ENCODE peak calls at places on chromosomes 1 and 21, in nine cellular contexts. One of them, this sample, is unnamed. For H3K4me1, the result is how much of the 10 kb centered on the place peaks cover.

GRCh38 chr1:27724961-27725373 is 794 bp upstream of the FAM76A start:
- DNase-seq in K562: no peak
- DNase-seq in SJSA1: no peak
- DNase-seq in stomach: peak
- DNase-seq in tibial artery: peak
- DNase-seq in mucosa of descending colon: peak
- DNase-seq in thoracic aorta: no peak
- DNase-seq in left ventricle myocardium inferior: peak
- DNase-seq in heart left ventricle: peak
- DNase-seq in this sample: peak

GRCh38 chr1:26786437-26787380 is 1.0 kb upstream of the PIGV start:
- DNase-seq in SJSA1: peak
- DNase-seq in stomach: peak
- DNase-seq in mucosa of descending colon: peak
- DNase-seq in tibial artery: peak
- DNase-seq in thoracic aorta: peak
- DNase-seq in heart left ventricle: peak
- DNase-seq in left ventricle myocardium inferior: peak
- DNase-seq in K562: peak
- DNase-seq in this sample: peak

GRCh38 chr1:21289700-21290545 is at the start of gene ECE1:
- DNase-seq in thoracic aorta: no peak
- DNase-seq in tibial artery: no peak
- DNase-seq in heart left ventricle: peak
- DNase-seq in left ventricle myocardium inferior: peak
- DNase-seq in SJSA1: no peak
- DNase-seq in stomach: peak
- DNase-seq in mucosa of descending colon: peak
- DNase-seq in K562: no peak
- DNase-seq in this sample: peak

GRCh38 chr1:215606564-215607168 is 39.6 kb downstream of the KCTD3 start:
- DNase-seq in thoracic aorta: no peak
- DNase-seq in K562: peak
- DNase-seq in stomach: no peak
- DNase-seq in heart left ventricle: no peak
- DNase-seq in SJSA1: no peak
- DNase-seq in mucosa of descending colon: no peak
- DNase-seq in tibial artery: no peak
- DNase-seq in left ventricle myocardium inferior: no peak
- DNase-seq in this sample: no peak

GRCh38 chr1:160830321-160831153 is 32.1 kb downstream of the CD244 start:
- DNase-seq in mucosa of descending colon: peak
- DNase-seq in heart left ventricle: peak
- DNase-seq in tibial artery: peak
- DNase-seq in thoracic aorta: no peak
- DNase-seq in left ventricle myocardium inferior: no peak
- DNase-seq in SJSA1: peak
- DNase-seq in stomach: peak
- DNase-seq in K562: peak
- DNase-seq in this sample: peak

GRCh38 chr1:22024485-22025367 is 23.3 kb downstream of the CELA3A start:
- DNase-seq in mucosa of descending colon: peak
- DNase-seq in tibial artery: peak
- DNase-seq in thoracic aorta: peak
- DNase-seq in stomach: peak
- DNase-seq in left ventricle myocardium inferior: peak
- DNase-seq in K562: peak
- DNase-seq in heart left ventricle: peak
- DNase-seq in SJSA1: peak
- DNase-seq in this sample: peak

GRCh38 chr1:26344147-26344920 is 9.6 kb downstream of the CRYBG2 start:
- DNase-seq in heart left ventricle: no peak
- DNase-seq in stomach: no peak
- DNase-seq in tibial artery: no peak
- DNase-seq in left ventricle myocardium inferior: no peak
- DNase-seq in K562: no peak
- DNase-seq in thoracic aorta: no peak
- DNase-seq in SJSA1: no peak
- DNase-seq in mucosa of descending colon: no peak
- DNase-seq in this sample: no peak

GRCh38 chr21:45294509-45295291 is 7.0 kb upstream of the POFUT2 start:
- DNase-seq in tibial artery: peak
- DNase-seq in K562: no peak
- DNase-seq in left ventricle myocardium inferior: peak
- DNase-seq in SJSA1: peak
- DNase-seq in stomach: peak
- DNase-seq in heart left ventricle: peak
- DNase-seq in mucosa of descending colon: peak
- DNase-seq in thoracic aorta: peak
- DNase-seq in this sample: peak

GRCh38 chr1:116942344-116942743 is 32.6 kb downstream of the PTGFRN start:
- DNase-seq in heart left ventricle: no peak
- DNase-seq in left ventricle myocardium inferior: no peak
- DNase-seq in K562: no peak
- DNase-seq in tibial artery: no peak
- DNase-seq in thoracic aorta: no peak
- DNase-seq in SJSA1: no peak
- DNase-seq in stomach: no peak
- DNase-seq in mucosa of descending colon: no peak
- DNase-seq in this sample: no peak

GRCh38 chr1:156860639-156861423 is at the start of gene NTRK1:
- DNase-seq in tibial artery: no peak
- DNase-seq in heart left ventricle: peak
- DNase-seq in thoracic aorta: no peak
- DNase-seq in SJSA1: no peak
- DNase-seq in stomach: peak
- DNase-seq in K562: peak
- DNase-seq in left ventricle myocardium inferior: peak
- DNase-seq in mucosa of descending colon: peak
- DNase-seq in this sample: no peak

GRCh38 chr1:1071486-1072298 is 2.4 kb downstream of the RNF223 start:
- DNase-seq in SJSA1: no peak
- DNase-seq in heart left ventricle: peak
- DNase-seq in mucosa of descending colon: no peak
- DNase-seq in tibial artery: no peak
- DNase-seq in K562: no peak
- DNase-seq in thoracic aorta: no peak
- DNase-seq in stomach: no peak
- DNase-seq in left ventricle myocardium inferior: no peak
- DNase-seq in this sample: no peak

GRCh38 chr1:213649373-213649772 is 338.4 kb upstream of the PROX1 start:
- DNase-seq in left ventricle myocardium inferior: no peak
- DNase-seq in tibial artery: no peak
- DNase-seq in SJSA1: no peak
- DNase-seq in K562: peak
- DNase-seq in thoracic aorta: no peak
- DNase-seq in heart left ventricle: no peak
- DNase-seq in mucosa of descending colon: no peak
- DNase-seq in stomach: no peak
- DNase-seq in this sample: no peak

GRCh38 chr1:21349693-21350092 is 59.4 kb upstream of the ECE1 start:
- DNase-seq in left ventricle myocardium inferior: no peak
- DNase-seq in tibial artery: no peak
- DNase-seq in K562: no peak
- DNase-seq in thoracic aorta: no peak
- DNase-seq in mucosa of descending colon: no peak
- DNase-seq in heart left ventricle: no peak
- DNase-seq in stomach: no peak
- DNase-seq in SJSA1: no peak
- DNase-seq in this sample: no peak

GRCh38 chr1:229024528-229025119 is 246.3 kb upstream of the RAB4A start:
- DNase-seq in left ventricle myocardium inferior: peak
- DNase-seq in SJSA1: peak
- DNase-seq in tibial artery: peak
- DNase-seq in mucosa of descending colon: peak
- DNase-seq in thoracic aorta: peak
- DNase-seq in heart left ventricle: peak
- DNase-seq in stomach: peak
- DNase-seq in K562: peak
- DNase-seq in this sample: peak

GRCh38 chr1:112706505-112707216 is at the start of gene RHOC:
- DNase-seq in stomach: peak
- DNase-seq in K562: peak
- DNase-seq in heart left ventricle: peak
- DNase-seq in tibial artery: peak
- DNase-seq in thoracic aorta: no peak
- DNase-seq in mucosa of descending colon: peak
- DNase-seq in left ventricle myocardium inferior: peak
- DNase-seq in SJSA1: peak
- DNase-seq in this sample: peak

GRCh38 chr1:183164963-183165362 is 21.1 kb upstream of the LAMC2 start:
- DNase-seq in thoracic aorta: no peak
- DNase-seq in stomach: no peak
- DNase-seq in left ventricle myocardium inferior: no peak
- DNase-seq in SJSA1: no peak
- DNase-seq in K562: no peak
- DNase-seq in tibial artery: no peak
- DNase-seq in heart left ventricle: no peak
- DNase-seq in mucosa of descending colon: no peak
- DNase-seq in this sample: no peak

DNA sequence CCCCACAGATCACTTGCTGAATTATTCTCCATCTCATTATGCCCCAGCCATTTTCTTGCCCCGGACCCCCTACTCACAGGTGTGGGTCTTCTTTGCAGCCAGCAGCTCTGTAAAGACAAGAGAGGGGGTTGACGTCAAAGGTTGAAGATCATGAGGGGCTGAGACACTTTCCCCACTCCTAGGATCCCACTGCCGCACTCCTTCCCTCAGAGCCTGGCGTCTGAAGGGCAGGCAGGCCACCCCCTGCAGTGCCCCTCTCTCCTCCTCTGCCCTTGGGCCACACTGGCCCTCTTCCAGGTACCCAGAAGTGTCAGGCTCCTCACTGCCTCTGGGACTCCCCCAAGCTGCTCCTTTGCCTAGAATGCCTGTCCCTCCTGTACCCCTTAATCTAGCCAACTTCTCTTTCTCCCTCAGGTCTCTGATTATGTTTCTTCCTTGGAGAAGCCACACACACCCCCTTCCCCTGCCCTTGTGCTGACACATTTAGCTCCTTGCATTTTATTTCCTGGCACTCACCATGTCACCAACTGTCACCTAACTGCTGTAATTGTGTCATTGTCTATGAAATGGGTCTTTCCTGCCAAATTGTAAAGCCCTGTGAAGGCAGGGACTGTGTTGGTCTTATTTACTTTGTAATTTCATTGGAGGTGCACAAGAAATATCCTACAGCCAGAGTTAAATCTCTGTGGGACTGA is 2.1 kb downstream of the RORC start:
- DNase-seq in mucosa of descending colon: no peak
- DNase-seq in SJSA1: no peak
- DNase-seq in thoracic aorta: no peak
- DNase-seq in K562: no peak
- DNase-seq in tibial artery: no peak
- DNase-seq in stomach: no peak
- DNase-seq in left ventricle myocardium inferior: no peak
- DNase-seq in heart left ventricle: no peak
- DNase-seq in this sample: no peak
- H3K4me1 ChIP-seq in mucosa of descending colon: under half
- H3K4me1 ChIP-seq in SJSA1: under half
- H3K4me1 ChIP-seq in thoracic aorta: under half
- H3K4me1 ChIP-seq in K562: under half
- H3K4me1 ChIP-seq in tibial artery: under half
- H3K4me1 ChIP-seq in stomach: half or more
- H3K4me1 ChIP-seq in left ventricle myocardium inferior: half or more
- H3K4me1 ChIP-seq in heart left ventricle: under half
- H3K4me1 ChIP-seq in this sample: half or more

DNA sequence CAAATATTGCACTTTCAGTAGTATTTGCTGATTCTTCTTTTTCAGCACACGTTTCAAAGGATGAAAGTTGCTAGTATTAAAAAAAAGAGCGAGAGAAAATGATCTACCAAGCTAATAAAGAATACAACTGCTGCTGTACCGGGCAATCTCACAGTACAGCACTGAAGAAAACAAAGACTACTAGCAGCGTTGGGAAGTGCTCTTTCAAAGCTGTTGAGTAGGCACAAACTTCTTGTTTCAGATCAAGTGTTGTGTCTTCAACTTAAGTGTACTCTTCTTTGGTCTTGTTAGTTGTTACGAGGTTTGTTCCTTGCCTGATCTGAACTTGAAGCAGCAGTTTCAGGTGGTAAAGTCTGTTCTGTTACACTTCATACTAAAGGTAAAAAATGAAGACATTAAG is 7.9 kb downstream of the CSDE1 start:
- DNase-seq in SJSA1: no peak
- DNase-seq in tibial artery: no peak
- DNase-seq in thoracic aorta: no peak
- DNase-seq in heart left ventricle: no peak
- DNase-seq in K562: no peak
- DNase-seq in left ventricle myocardium inferior: no peak
- DNase-seq in stomach: no peak
- DNase-seq in mucosa of descending colon: no peak
- DNase-seq in this sample: no peak
- H3K4me1 ChIP-seq in SJSA1: under half
- H3K4me1 ChIP-seq in tibial artery: under half
- H3K4me1 ChIP-seq in thoracic aorta: under half
- H3K4me1 ChIP-seq in heart left ventricle: half or more
- H3K4me1 ChIP-seq in K562: under half
- H3K4me1 ChIP-seq in left ventricle myocardium inferior: half or more
- H3K4me1 ChIP-seq in stomach: half or more
- H3K4me1 ChIP-seq in mucosa of descending colon: under half
- H3K4me1 ChIP-seq in this sample: half or more

DNA sequence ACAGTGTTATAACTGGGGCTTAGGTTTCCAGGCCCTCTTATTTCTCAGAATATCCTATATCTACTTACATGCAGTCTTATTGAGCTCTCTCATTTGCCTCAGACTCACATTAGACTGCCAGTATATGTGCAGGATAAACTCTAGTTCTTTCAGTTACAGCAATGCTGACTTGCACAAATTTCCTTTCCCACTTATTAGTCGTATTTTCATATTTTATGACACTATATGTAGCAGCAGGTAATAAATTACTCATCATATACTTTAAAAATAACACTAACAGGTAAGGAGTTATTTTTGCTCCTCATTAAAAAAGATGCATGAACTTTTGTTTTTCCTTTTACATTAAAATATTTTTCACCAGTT is 65.7 kb downstream of the GADD45A start:
- DNase-seq in stomach: no peak
- DNase-seq in mucosa of descending colon: no peak
- DNase-seq in left ventricle myocardium inferior: no peak
- DNase-seq in tibial artery: no peak
- DNase-seq in SJSA1: no peak
- DNase-seq in heart left ventricle: no peak
- DNase-seq in K562: no peak
- DNase-seq in thoracic aorta: no peak
- DNase-seq in this sample: no peak
- H3K4me1 ChIP-seq in stomach: half or more
- H3K4me1 ChIP-seq in mucosa of descending colon: under half
- H3K4me1 ChIP-seq in left ventricle myocardium inferior: half or more
- H3K4me1 ChIP-seq in tibial artery: half or more
- H3K4me1 ChIP-seq in SJSA1: half or more
- H3K4me1 ChIP-seq in heart left ventricle: half or more
- H3K4me1 ChIP-seq in K562: under half
- H3K4me1 ChIP-seq in thoracic aorta: half or more
- H3K4me1 ChIP-seq in this sample: under half

DNA sequence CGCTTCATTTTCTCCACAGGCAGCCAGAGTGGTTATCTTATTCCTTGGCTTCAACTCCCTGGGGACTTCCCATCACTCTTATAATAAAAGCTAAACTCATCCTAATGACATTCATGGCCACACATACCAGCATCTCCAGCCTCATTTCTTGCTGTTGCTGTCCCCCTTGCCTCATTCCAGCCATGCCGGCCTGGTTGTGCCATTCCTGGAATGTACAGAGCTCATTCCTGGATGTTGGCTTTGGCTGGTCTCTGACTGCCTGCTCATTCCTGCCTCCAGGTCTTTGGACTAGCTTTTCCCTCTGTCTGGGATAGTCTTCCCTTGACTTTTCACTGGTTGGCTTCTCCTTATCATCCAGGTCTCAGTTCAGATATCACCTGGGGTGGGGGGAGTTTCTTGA is 2.4 kb upstream of the PEF1 start:
- DNase-seq in K562: no peak
- DNase-seq in stomach: no peak
- DNase-seq in mucosa of descending colon: no peak
- DNase-seq in SJSA1: no peak
- DNase-seq in left ventricle myocardium inferior: no peak
- DNase-seq in thoracic aorta: no peak
- DNase-seq in heart left ventricle: no peak
- DNase-seq in tibial artery: no peak
- DNase-seq in this sample: no peak
- H3K4me1 ChIP-seq in K562: under half
- H3K4me1 ChIP-seq in stomach: under half
- H3K4me1 ChIP-seq in mucosa of descending colon: under half
- H3K4me1 ChIP-seq in SJSA1: under half
- H3K4me1 ChIP-seq in left ventricle myocardium inferior: half or more
- H3K4me1 ChIP-seq in thoracic aorta: under half
- H3K4me1 ChIP-seq in heart left ventricle: half or more
- H3K4me1 ChIP-seq in tibial artery: half or more
- H3K4me1 ChIP-seq in this sample: under half

This sample was measured in body of pancreas.